ENCODE peak calls at places on chromosomes 16 and 17, in four cellular contexts. X, Y, V and S are unnamed samples.

GRCh38 chr16:17445421-17445820 is 25.3 kb downstream of the XYLT1 start:
- DNase-seq in X (no peak), Y (no peak), V (no peak), S (no peak)

GRCh38 chr16:65769055-65769465 is 597.4 kb upstream of the CDH5 start:
- DNase-seq in X (no peak), V (no peak), Y (no peak), S (no peak)

GRCh38 chr16:85395207-85395912 is 217.8 kb upstream of the GSE1 start:
- DNase-seq in Y (no peak), X (peak), V (peak), S (peak)

GRCh38 chr16:59545666-59546065 is 811.5 kb upstream of the GOT2 start:
- DNase-seq in V (no peak), Y (no peak), X (no peak), S (no peak)

GRCh38 chr17:15920758-15921239 is 24.1 kb upstream of the ADORA2B start:
- DNase-seq in X (peak), Y (no peak), V (no peak), S (no peak)

GRCh38 chr17:17180741-17181525 is 25.2 kb downstream of the PLD6 start:
- DNase-seq in Y (no peak), X (no peak), V (no peak), S (no peak)

GRCh38 chr17:11644265-11645212 is 46.3 kb downstream of the DNAH9 start:
- DNase-seq in Y (peak), V (peak), X (no peak), S (peak)

GRCh38 chr16:79278506-79278905 is 322.0 kb downstream of the MAF start:
- DNase-seq in X (no peak), V (peak), Y (no peak), S (no peak)

GRCh38 chr16:89646906-89647305 is 10.6 kb downstream of the CHMP1A start:
- DNase-seq in X (no peak), Y (no peak), V (no peak), S (no peak)

GRCh38 chr16:27558434-27558833 is 8.5 kb downstream of the KATNIP start:
- DNase-seq in V (no peak), X (no peak), Y (no peak), S (no peak)

GRCh38 chr16:56673916-56674315 is 4.3 kb downstream of the MT1H start:
- DNase-seq in V (no peak), Y (no peak), X (no peak), S (peak)

GRCh38 chr17:70181866-70182265 is 12.5 kb downstream of the KCNJ2 start:
- DNase-seq in X (no peak), Y (no peak), V (no peak), S (no peak)

GRCh38 chr16:55834044-55834443 is 1.1 kb upstream of the CES1 start:
- DNase-seq in V (no peak), Y (no peak), X (no peak), S (no peak)

GRCh38 chr16:19601083-19601976 is 45.8 kb downstream of the VPS35L start:
- DNase-seq in X (no peak), V (peak), Y (no peak), S (no peak)

GRCh38 chr16:77171750-77172635 is 19.0 kb upstream of the MON1B start:
- DNase-seq in X (peak), V (peak), Y (no peak), S (no peak)

GRCh38 chr17:49369089-49369488 is 7.0 kb upstream of the ZNF652 start:
- DNase-seq in Y (no peak), X (no peak), V (no peak), S (no peak)

GRCh38 chr17:46963571-46963970 is 15.5 kb downstream of the RPRML start:
- DNase-seq in V (no peak), X (no peak), Y (no peak), S (no peak)

GRCh38 chr16:67163164-67163902 is 1.2 kb upstream of the HSF4 start:
- DNase-seq in Y (no peak), V (no peak), X (no peak), S (no peak)

GRCh38 chr16:85767569-85767968 is 16.7 kb upstream of the C16orf74 start:
- DNase-seq in V (no peak), X (peak), Y (no peak), S (no peak)

GRCh38 chr17:82587234-82588086 is 60.8 kb downstream of the WDR45B start:
- DNase-seq in V (no peak), Y (no peak), X (no peak), S (no peak)

GRCh38 chr17:3907483-3908216 is 8.6 kb downstream of the P2RX1 start:
- DNase-seq in X (no peak), V (no peak), Y (no peak), S (no peak)

GRCh38 chr17:40015005-40015997 is at the start of gene CSF3:
- DNase-seq in V (no peak), X (no peak), Y (no peak), S (peak)

GRCh38 chr16:80283450-80284392 is 257.1 kb upstream of the DYNLRB2 start:
- DNase-seq in X (no peak), Y (no peak), V (no peak), S (no peak)

GRCh38 chr16:31475949-31476304 is 4.0 kb downstream of the TGFB1I1 start:
- DNase-seq in V (no peak), Y (no peak), X (no peak), S (peak)

GRCh38 chr17:746783-747629 is 5.1 kb downstream of the GEMIN4 start:
- DNase-seq in V (no peak), Y (no peak), X (no peak), S (no peak)

GRCh38 chr16:69410285-69410990 is 14.0 kb upstream of the CYB5B start:
- DNase-seq in Y (no peak), V (no peak), X (peak), S (no peak)

GRCh38 chr16:12716658-12717057 is 87.0 kb downstream of the CPPED1 start:
- DNase-seq in V (no peak), Y (no peak), X (no peak), S (no peak)

GRCh38 chr17:4739122-4740024 is at the start of the genes CXCL16 and ZMYND15:
- DNase-seq in X (no peak), V (no peak), Y (peak), S (peak)

GRCh38 chr17:81354944-81355327 is 40.3 kb upstream of the BAHCC1 start:
- DNase-seq in Y (no peak), X (no peak), V (no peak), S (no peak)

GRCh38 chr17:30199600-30199999 is 35.9 kb downstream of the SLC6A4 start:
- DNase-seq in X (no peak), Y (no peak), V (no peak), S (no peak)

GRCh38 chr17:67628580-67629013 is 89.1 kb upstream of the NOL11 start:
- DNase-seq in V (no peak), X (no peak), Y (no peak), S (peak)

GRCh38 chr17:81991684-81992513 is 14.5 kb downstream of the ASPSCR1 start:
- DNase-seq in V (no peak), Y (no peak), X (no peak), S (peak)

GRCh38 chr17:72249441-72249840 is 128.6 kb downstream of the SOX9 start:
- DNase-seq in Y (no peak), X (no peak), V (no peak), S (peak)

GRCh38 chr17:68511671-68512246 is 471 bp upstream of the PRKAR1A start:
- DNase-seq in X (no peak), Y (peak), V (peak), S (peak)

GRCh38 chr16:81703177-81704155 is 75.6 kb upstream of the PLCG2 start:
- DNase-seq in X (peak), Y (no peak), V (no peak), S (no peak)

GRCh38 chr17:75271233-75271954 is 363 bp upstream of the MIF4GD start:
- DNase-seq in X (no peak), Y (peak), V (peak), S (peak)

GRCh38 chr16:55225972-55226542 is 97.9 kb upstream of the IRX6 start:
- DNase-seq in V (no peak), X (no peak), Y (no peak), S (no peak)

GRCh38 chr16:55222436-55222835 is 101.6 kb upstream of the IRX6 start:
- DNase-seq in V (no peak), Y (no peak), X (no peak), S (no peak)

GRCh38 chr17:72176902-72177660 is 56.3 kb downstream of the SOX9 start:
- DNase-seq in V (no peak), X (no peak), Y (no peak), S (no peak)

GRCh38 chr17:35011671-35012216 is 31.4 kb downstream of the LIG3 start:
- DNase-seq in V (no peak), X (no peak), Y (no peak), S (no peak)

DNA sequence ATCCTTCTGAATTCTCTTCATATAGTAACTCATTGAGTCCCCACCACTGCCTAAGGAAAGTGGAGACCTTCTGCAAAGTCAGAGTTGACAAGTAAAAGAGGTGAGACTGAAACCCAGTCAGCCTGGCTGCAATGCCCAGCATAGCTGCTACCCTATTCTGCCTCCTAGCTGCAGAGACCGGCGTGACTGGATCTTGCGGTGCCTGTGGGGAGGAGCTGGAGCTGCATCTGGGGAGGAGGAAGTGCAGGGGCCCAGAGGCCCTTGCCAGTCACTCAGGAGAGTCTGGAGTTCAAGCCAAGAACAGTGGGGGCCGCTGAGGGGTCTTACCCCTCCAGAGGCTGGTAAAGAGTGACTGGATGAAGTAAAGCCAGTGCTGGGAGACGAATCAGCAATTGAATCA is 35.0 kb upstream of the ZNF423 start:
- DNase-seq in Y (no peak), X (no peak), V (peak), S (no peak)
- TF ChIP-seq CTCF in Y (peak), X (peak), V (peak), S (no peak)

GRCh38 chr17:44030482-44030881 is 15.7 kb upstream of the TMEM101 start:
- DNase-seq in Y (no peak), V (no peak), X (no peak), S (no peak)
- TF ChIP-seq CTCF in Y (no peak), V (no peak), X (no peak), S (no peak)

GRCh38 chr16:74501484-74502479 is 80.5 kb upstream of the CLEC18B start:
- DNase-seq in X (no peak), Y (no peak), V (no peak), S (no peak)

GRCh38 chr16:74500907-74501306 is 79.6 kb upstream of the CLEC18B start:
- DNase-seq in Y (no peak), X (no peak), V (no peak), S (no peak)

GRCh38 chr16:74496054-74496453 is 74.8 kb upstream of the CLEC18B start:
- DNase-seq in X (no peak), Y (no peak), V (no peak), S (no peak)

GRCh38 chr16:74497761-74498160 is 76.5 kb upstream of the CLEC18B start:
- DNase-seq in Y (no peak), X (no peak), V (no peak), S (no peak)

GRCh38 chr16:74499114-74499513 is 77.8 kb upstream of the CLEC18B start:
- DNase-seq in V (no peak), X (no peak), Y (no peak), S (no peak)
- TF ChIP-seq CTCF in V (no peak), X (no peak), Y (no peak), S (no peak)

DNA sequence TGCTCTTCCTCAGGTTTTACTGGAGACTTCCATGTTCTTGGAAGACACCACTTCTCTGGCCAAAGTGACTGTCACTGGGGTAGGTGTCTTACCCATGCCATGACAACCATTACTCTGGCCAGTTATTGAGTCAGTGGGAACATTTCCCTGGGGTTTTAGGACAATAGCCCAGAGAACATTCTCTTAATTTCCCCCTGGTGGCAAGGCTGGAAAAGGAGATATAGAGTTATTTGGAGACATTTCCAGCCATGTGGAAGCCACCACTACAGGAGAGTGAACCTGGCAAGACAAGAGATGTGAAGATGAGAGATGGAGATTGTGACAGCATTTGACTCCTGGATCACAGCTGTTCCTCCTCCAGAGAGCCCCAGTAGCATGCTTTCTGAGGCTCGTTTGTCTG is 106.2 kb downstream of the CDK5R1 start:
- DNase-seq in Y (no peak), X (no peak), V (no peak), S (no peak)
- TF ChIP-seq CTCF in Y (no peak), X (no peak), V (no peak), S (no peak)

DNA sequence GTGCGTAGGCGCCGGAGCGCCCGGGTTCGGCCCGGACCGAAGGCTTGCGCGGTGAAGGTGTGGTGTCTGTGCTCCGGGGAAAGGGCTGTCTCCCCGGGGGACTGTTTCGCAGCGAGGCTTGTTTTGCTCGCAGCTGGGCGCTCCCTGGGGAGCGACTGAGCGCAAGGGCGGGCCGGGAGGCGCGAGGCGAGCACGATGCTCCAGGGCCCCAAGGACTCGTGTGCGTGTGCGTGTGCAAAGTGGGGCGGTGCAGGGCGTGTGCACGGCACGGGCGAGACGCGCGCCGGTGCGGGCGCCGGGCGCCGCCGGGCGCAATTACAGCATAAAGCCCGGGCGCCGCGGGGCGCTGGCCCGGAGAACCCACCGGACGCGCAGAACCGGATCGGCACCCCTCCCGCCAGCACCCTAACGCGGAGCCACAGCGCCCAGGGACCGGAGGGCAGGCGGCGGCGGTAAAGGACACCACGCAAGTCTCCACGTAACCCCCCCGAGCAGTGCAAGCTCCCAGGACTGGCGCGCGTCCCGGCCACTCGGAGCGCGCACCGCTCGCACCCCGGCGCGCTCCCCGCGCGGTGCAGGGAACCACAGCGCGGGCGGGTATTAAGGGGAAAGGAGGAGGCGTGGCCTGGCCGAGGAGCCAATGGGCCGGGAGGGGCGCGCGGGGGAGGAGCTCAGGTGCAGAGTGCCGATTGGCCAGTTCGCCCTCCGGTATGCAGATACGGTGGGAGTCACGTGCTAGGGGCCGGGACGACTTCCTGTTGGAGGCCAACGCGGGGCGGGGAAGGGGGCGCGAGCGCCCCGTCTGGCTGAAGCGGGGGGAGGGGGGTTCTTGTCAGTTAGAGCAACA is at the start of gene TNRC6C:
- DNase-seq in Y (peak), V (peak), X (peak), S (peak)
- TF ChIP-seq CTCF in Y (no peak), V (peak), X (peak), S (no peak)